ENCODE peak calls at places on chromosomes 4 and X, in nine cellular contexts. W is cardiac muscle cell, Q is fibroblast of pulmonary artery, L is astrocyte of the cerebellum, C is omental fat pad, D is right lobe of liver, Z is pancreas, X is HFFc6, H is psoas muscle. K is an unnamed sample.

GRCh38 chrX:42546800-42547199 is 231.2 kb downstream of the PPP1R2C start:
- DNase-seq in X (no peak), W (no peak), L (no peak), C (no peak), D (no peak), H (no peak), Q (no peak), Z (no peak), K (no peak)

GRCh38 chr4:168843635-168844034 is 166.4 kb downstream of the CBR4 start:
- DNase-seq in H (no peak), C (no peak), D (no peak), L (no peak), X (no peak), Z (no peak), Q (no peak), W (no peak), K (no peak)

GRCh38 chr4:73998040-73999011 is at the start of gene CXCL5:
- DNase-seq in H (peak), Q (peak), D (peak), C (no peak), X (peak), W (peak), Z (peak), L (no peak), K (no peak)

GRCh38 chr4:55553442-55553841 is 6.7 kb upstream of the CLOCK start:
- DNase-seq in Z (no peak), W (no peak), L (no peak), C (peak), X (no peak), H (peak), D (no peak), Q (peak), K (peak)

GRCh38 chr4:140359571-140360427 is 13.6 kb upstream of the SCOC start:
- DNase-seq in H (peak), X (peak), Q (peak), D (peak), W (peak), C (peak), Z (peak), L (peak), K (peak)

GRCh38 chr4:94523617-94524016 is 71.9 kb downstream of the PDLIM5 start:
- DNase-seq in Z (no peak), H (no peak), Q (peak), L (no peak), D (no peak), X (peak), W (no peak), C (no peak), K (no peak)

GRCh38 chr4:83535520-83535944 is 376 bp upstream of the GPAT3 start:
- DNase-seq in Q (peak), X (peak), L (peak), W (peak), D (peak), C (no peak), Z (peak), H (peak), K (peak)

GRCh38 chrX:153414838-153415552 is 3.7 kb downstream of the ZFP92 start:
- DNase-seq in D (no peak), C (no peak), L (no peak), W (no peak), Z (no peak), Q (peak), H (no peak), X (no peak), K (no peak)

GRCh38 chr4:89468632-89469031 is 161.0 kb upstream of the GPRIN3 start:
- DNase-seq in Z (no peak), H (no peak), Q (no peak), C (no peak), W (no peak), X (no peak), D (no peak), L (no peak), K (no peak)

GRCh38 chr4:86307432-86307831 is 52.4 kb downstream of the MAPK10 start:
- DNase-seq in Z (no peak), W (no peak), D (no peak), H (no peak), C (no peak), Q (peak), L (no peak), X (no peak), K (no peak)

GRCh38 chr4:16083217-16084191 is at the start of gene PROM1:
- DNase-seq in D (peak), H (no peak), X (no peak), C (no peak), W (peak), Z (peak), L (no peak), Q (no peak), K (peak)

GRCh38 chr4:151677193-151677592 is 83.6 kb downstream of the GATB start:
- DNase-seq in H (no peak), C (no peak), D (no peak), W (no peak), L (no peak), Z (no peak), Q (no peak), X (no peak), K (no peak)

GRCh38 chr4:136283973-136284372 is 1248.3 kb downstream of the PCDH18 start:
- DNase-seq in W (no peak), H (no peak), L (no peak), X (no peak), Z (no peak), D (no peak), C (no peak), Q (no peak), K (no peak)

GRCh38 chrX:135975421-135975820 is 1.6 kb upstream of the MMGT1 start:
- DNase-seq in C (no peak), H (no peak), X (no peak), Z (no peak), W (no peak), L (no peak), Q (no peak), D (no peak), K (no peak)

GRCh38 chr4:6389426-6389825 is 83.0 kb downstream of the PPP2R2C start:
- DNase-seq in W (no peak), Q (no peak), L (no peak), Z (no peak), H (no peak), X (no peak), C (no peak), D (no peak), K (no peak)

GRCh38 chr4:25524616-25525146 is 131.0 kb upstream of the SLC34A2 start:
- DNase-seq in Z (no peak), D (no peak), H (no peak), W (no peak), X (no peak), L (no peak), C (no peak), Q (no peak), K (no peak)

GRCh38 chr4:185211035-185211434 is 1.6 kb downstream of the SNX25 start:
- DNase-seq in X (no peak), C (no peak), Q (no peak), H (no peak), Z (no peak), D (no peak), W (no peak), L (no peak), K (no peak)

GRCh38 chr4:60726779-60727178 is 473.3 kb upstream of the ADGRL3 start:
- DNase-seq in D (no peak), Q (peak), H (no peak), W (no peak), C (no peak), L (no peak), Z (no peak), X (no peak), K (no peak)

GRCh38 chr4:110198472-110199419 is at the start of gene ELOVL6:
- DNase-seq in W (peak), Q (peak), X (peak), Z (peak), L (peak), H (peak), D (peak), C (no peak), K (peak)

GRCh38 chr4:178136736-178137345 is 694.6 kb upstream of the AGA start:
- DNase-seq in Q (no peak), D (no peak), H (no peak), L (no peak), Z (peak), X (no peak), C (no peak), W (no peak), K (no peak)

GRCh38 chr4:113978561-113979156 is 788 bp downstream of the ARSJ start:
- DNase-seq in Q (peak), C (no peak), Z (no peak), L (no peak), X (no peak), D (peak), H (no peak), W (no peak), K (no peak)

GRCh38 chr4:147984778-147985138 is 252.9 kb downstream of the ARHGAP10 start:
- DNase-seq in Q (no peak), X (no peak), D (no peak), W (no peak), L (no peak), C (no peak), Z (no peak), H (no peak), K (no peak)

GRCh38 chr4:181308476-181309170 is 934.6 kb upstream of the TENM3 start:
- DNase-seq in X (no peak), C (no peak), W (no peak), Z (no peak), D (no peak), H (no peak), Q (no peak), L (no peak), K (no peak)

GRCh38 chr4:144831971-144832370 is 186.0 kb downstream of the HHIP start:
- DNase-seq in D (no peak), Z (no peak), L (no peak), H (no peak), C (no peak), X (no peak), W (no peak), Q (peak), K (no peak)

GRCh38 chrX:1493317-1493856 is 40.7 kb upstream of the ASMTL start:
- DNase-seq in Q (no peak), C (no peak), X (no peak), L (no peak), W (no peak), D (no peak), Z (no peak), H (no peak), K (no peak)

GRCh38 chrX:110825972-110826371 is 30.4 kb upstream of the CHRDL1 start:
- DNase-seq in W (no peak), Z (no peak), C (no peak), L (no peak), D (no peak), X (no peak), Q (no peak), H (no peak), K (no peak)

GRCh38 chr4:159105761-159106243 is 2.9 kb downstream of the RAPGEF2 start:
- DNase-seq in X (no peak), Q (peak), C (no peak), W (no peak), H (no peak), L (peak), Z (no peak), D (no peak), K (peak)

GRCh38 chr4:73836373-73837269 is at the start of gene CXCL6:
- DNase-seq in L (no peak), X (no peak), Z (peak), W (peak), H (peak), D (peak), C (peak), Q (peak), K (no peak)

GRCh38 chr4:183335369-183335940 is 13.2 kb upstream of the CLDN24 start:
- DNase-seq in L (peak), D (no peak), Z (no peak), X (peak), Q (peak), C (no peak), W (no peak), H (no peak), K (peak)

GRCh38 chrX:154476821-154477220 is 2.3 kb downstream of the LAGE3 start:
- DNase-seq in Q (no peak), W (no peak), H (no peak), C (no peak), X (no peak), L (no peak), Z (no peak), D (no peak), K (no peak)

GRCh38 chr4:64272432-64272831 is 136.8 kb downstream of the TECRL start:
- DNase-seq in L (no peak), D (no peak), Q (no peak), X (no peak), W (no peak), Z (no peak), H (no peak), C (no peak), K (no peak)

GRCh38 chr4:8488791-8489369 is 48.3 kb downstream of the TRMT44 start:
- DNase-seq in W (no peak), H (no peak), D (no peak), L (no peak), X (no peak), C (no peak), Q (no peak), Z (no peak), K (no peak)

GRCh38 chr4:23455482-23455881 is 434.4 kb downstream of the PPARGC1A start:
- DNase-seq in X (no peak), H (no peak), D (no peak), Q (peak), C (no peak), Z (no peak), L (peak), W (peak), K (no peak)

GRCh38 chrX:131792356-131792749 is 230.7 kb upstream of the STK26 start:
- DNase-seq in C (peak), X (no peak), D (peak), Q (no peak), H (peak), W (no peak), Z (peak), L (peak), K (no peak)
- TF ChIP-seq CTCF in C (no peak), X (peak), D (peak), Q (no peak), H (peak), W (no peak), Z (no peak), L (peak), K (no peak)

DNA sequence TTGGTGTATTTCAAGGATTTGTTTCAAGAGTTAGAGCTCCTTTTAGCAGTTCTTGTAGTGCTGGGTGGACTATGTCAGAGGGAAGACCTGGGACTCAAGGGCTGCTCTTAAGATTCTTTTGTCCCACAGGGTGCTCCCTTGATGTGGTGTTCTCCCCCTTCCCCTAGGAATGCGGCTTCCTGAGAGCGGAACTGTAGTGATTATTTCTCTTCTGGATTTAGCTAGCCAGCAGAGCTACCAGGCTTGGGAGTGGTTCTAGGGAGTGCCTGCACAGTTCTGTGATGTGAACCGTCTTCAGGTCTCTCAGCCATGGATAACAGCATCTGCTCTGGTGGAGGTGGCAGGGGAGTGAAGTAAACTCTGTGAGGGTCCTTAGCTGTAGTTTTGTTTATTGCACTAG is 336.8 kb downstream of the FSTL5 start:
- DNase-seq in X (no peak), H (no peak), L (no peak), W (peak), Z (no peak), C (no peak), Q (no peak), D (no peak), K (no peak)
- TF ChIP-seq CTCF in X (no peak), H (no peak), L (no peak), W (no peak), Z (no peak), C (no peak), Q (no peak), D (no peak), K (no peak)

GRCh38 chrX:56233682-56234081 is 1.5 kb downstream of the KLF8 start:
- DNase-seq in X (no peak), D (peak), H (peak), L (no peak), W (peak), Q (peak), C (no peak), Z (no peak), K (peak)
- TF ChIP-seq CTCF in X (no peak), D (no peak), H (peak), L (no peak), W (no peak), Q (no peak), C (no peak), Z (no peak), K (no peak)

GRCh38 chr4:173174184-173175156 is 5.9 kb downstream of the GALNT7 start:
- DNase-seq in Z (no peak), H (no peak), X (no peak), D (no peak), Q (no peak), C (no peak), L (no peak), W (no peak), K (no peak)

GRCh38 chr4:173176010-173176409 is 7.4 kb downstream of the GALNT7 start:
- DNase-seq in C (no peak), X (no peak), Q (no peak), W (no peak), Z (no peak), D (no peak), L (no peak), H (no peak), K (no peak)

GRCh38 chr4:173178144-173178543 is 9.5 kb downstream of the GALNT7 start:
- DNase-seq in Q (no peak), L (no peak), H (no peak), Z (no peak), C (no peak), W (no peak), X (no peak), D (no peak), K (no peak)

GRCh38 chr4:173181769-173182374 is 13.3 kb downstream of the GALNT7 start:
- DNase-seq in L (peak), Z (no peak), C (no peak), D (no peak), W (no peak), Q (peak), X (peak), H (no peak), K (no peak)

DNA sequence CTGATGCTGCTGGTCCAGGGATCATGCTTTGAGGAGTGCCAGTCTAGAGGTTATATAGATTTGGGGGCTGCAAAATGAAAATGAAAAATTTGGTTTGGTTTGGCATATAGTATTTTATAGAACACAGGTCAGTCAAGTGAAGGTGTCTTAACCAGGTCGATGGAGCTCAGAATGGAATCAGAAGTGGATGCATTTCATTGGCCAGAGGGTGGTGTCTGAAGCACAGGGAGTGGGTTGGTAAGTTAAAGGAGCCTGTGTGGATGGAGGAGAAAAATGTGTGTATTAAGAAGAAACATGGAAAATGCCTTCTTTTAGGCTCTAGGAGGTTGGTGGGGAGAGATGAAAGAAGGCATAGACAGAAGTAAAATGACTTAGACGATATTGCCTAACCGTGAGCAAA is 8.6 kb downstream of the GALNT7 start:
- DNase-seq in L (no peak), W (no peak), D (no peak), H (no peak), Z (no peak), C (no peak), X (no peak), Q (no peak), K (no peak)
- TF ChIP-seq CTCF in L (no peak), W (no peak), D (no peak), H (no peak), Z (no peak), C (no peak), X (no peak), Q (no peak), K (no peak)

DNA sequence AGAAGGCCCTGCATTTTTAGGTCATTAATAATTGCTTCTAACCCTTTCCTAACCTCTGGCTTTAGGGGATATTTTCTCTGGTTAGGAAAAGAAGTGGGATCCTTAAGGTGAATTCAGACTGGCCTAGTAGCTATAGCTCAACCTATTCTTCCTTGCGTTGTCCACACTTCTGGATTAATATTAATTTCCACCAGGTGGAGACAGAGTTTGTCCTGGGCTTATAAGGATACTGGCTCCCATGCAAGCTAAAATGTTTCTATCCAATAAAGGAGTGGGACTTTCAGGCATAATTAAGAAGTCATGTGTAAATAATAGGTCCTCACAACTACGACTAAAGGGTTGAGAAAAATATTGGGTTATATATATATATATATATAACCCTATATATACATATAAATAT is 860.0 kb upstream of the POU3F4 start:
- DNase-seq in H (no peak), W (peak), L (peak), C (no peak), Q (no peak), D (no peak), Z (no peak), X (no peak), K (no peak)
- TF ChIP-seq CTCF in H (no peak), W (no peak), L (peak), C (no peak), Q (no peak), D (no peak), Z (no peak), X (no peak), K (no peak)

GRCh38 chr4:118683513-118683912 is 1.7 kb upstream of the METTL14 start:
- DNase-seq in H (no peak), X (no peak), D (no peak), W (no peak), L (no peak), C (no peak), Q (no peak), Z (no peak), K (no peak)

GRCh38 chr4:118680808-118681207 is 4.4 kb upstream of the METTL14 start:
- DNase-seq in W (no peak), L (no peak), X (no peak), Z (no peak), C (no peak), H (no peak), Q (no peak), D (no peak), K (no peak)

GRCh38 chr4:118682928-118683327 is 2.3 kb upstream of the METTL14 start:
- DNase-seq in Q (peak), H (no peak), C (no peak), L (no peak), X (peak), W (peak), Z (no peak), D (no peak), K (no peak)

GRCh38 chr4:118684873-118685811 is at the start of gene METTL14:
- DNase-seq in W (peak), Q (peak), C (peak), Z (peak), L (peak), H (peak), X (peak), D (peak), K (peak)
- TF ChIP-seq CTCF in W (no peak), Q (no peak), C (no peak), Z (no peak), L (no peak), H (peak), X (peak), D (no peak), K (no peak)

K was measured in activated CD8-positive, alpha-beta T cell treated with anti-CD3 and anti-CD28 coated beads for 36 hours.